ENCODE peak calls at places on chromosomes 5 and 9, in five cellular contexts. One of them, this sample, is unnamed. For H3K4me1, the result is how much of the 10 kb centered on the place peaks cover.

GRCh38 chr9:35859310-35859994 is 10.7 kb downstream of the OR13J1 start:
- DNase-seq in foreskin keratinocyte: no peak
- DNase-seq in neural progenitor cell: no peak
- DNase-seq in left ventricle myocardium inferior: no peak
- DNase-seq in heart left ventricle: peak
- DNase-seq in this sample: no peak

GRCh38 chr5:997001-997474 is 11.6 kb upstream of the NKD2 start:
- DNase-seq in foreskin keratinocyte: no peak
- DNase-seq in neural progenitor cell: no peak
- DNase-seq in left ventricle myocardium inferior: peak
- DNase-seq in heart left ventricle: peak
- DNase-seq in this sample: peak

GRCh38 chr5:175823731-175824525 is 47.5 kb upstream of the CPLX2 start:
- DNase-seq in foreskin keratinocyte: no peak
- DNase-seq in neural progenitor cell: peak
- DNase-seq in left ventricle myocardium inferior: no peak
- DNase-seq in heart left ventricle: no peak
- DNase-seq in this sample: no peak

GRCh38 chr9:116151199-116151598 is 2.4 kb upstream of the PAPPA start:
- DNase-seq in foreskin keratinocyte: no peak
- DNase-seq in neural progenitor cell: no peak
- DNase-seq in left ventricle myocardium inferior: no peak
- DNase-seq in heart left ventricle: no peak
- DNase-seq in this sample: no peak

GRCh38 chr9:137760426-137760825 is 117.2 kb upstream of the CACNA1B start:
- DNase-seq in foreskin keratinocyte: no peak
- DNase-seq in neural progenitor cell: no peak
- DNase-seq in left ventricle myocardium inferior: no peak
- DNase-seq in heart left ventricle: no peak
- DNase-seq in this sample: peak

GRCh38 chr9:17018001-17018491 is 116.8 kb upstream of the CNTLN start:
- DNase-seq in foreskin keratinocyte: no peak
- DNase-seq in neural progenitor cell: no peak
- DNase-seq in left ventricle myocardium inferior: peak
- DNase-seq in heart left ventricle: peak
- DNase-seq in this sample: peak

GRCh38 chr9:97406620-97407177 is 5.2 kb upstream of the TDRD7 start:
- DNase-seq in foreskin keratinocyte: no peak
- DNase-seq in neural progenitor cell: peak
- DNase-seq in left ventricle myocardium inferior: no peak
- DNase-seq in heart left ventricle: no peak
- DNase-seq in this sample: no peak

GRCh38 chr5:171344936-171345608 is 36.0 kb downstream of the TLX3 start:
- DNase-seq in foreskin keratinocyte: no peak
- DNase-seq in neural progenitor cell: no peak
- DNase-seq in left ventricle myocardium inferior: no peak
- DNase-seq in heart left ventricle: no peak
- DNase-seq in this sample: no peak

GRCh38 chr9:137168907-137169763 is 716 bp downstream of the LRRC26 start:
- DNase-seq in foreskin keratinocyte: peak
- DNase-seq in neural progenitor cell: peak
- DNase-seq in left ventricle myocardium inferior: no peak
- DNase-seq in heart left ventricle: no peak
- DNase-seq in this sample: no peak

GRCh38 chr5:124740991-124741583 is 5.4 kb downstream of the ZNF608 start:
- DNase-seq in foreskin keratinocyte: peak
- DNase-seq in neural progenitor cell: no peak
- DNase-seq in left ventricle myocardium inferior: no peak
- DNase-seq in heart left ventricle: no peak
- DNase-seq in this sample: no peak
- H3K4me1 ChIP-seq in foreskin keratinocyte: under half
- H3K4me1 ChIP-seq in neural progenitor cell: half or more
- H3K4me1 ChIP-seq in left ventricle myocardium inferior: half or more
- H3K4me1 ChIP-seq in heart left ventricle: half or more
- H3K4me1 ChIP-seq in this sample: under half

DNA sequence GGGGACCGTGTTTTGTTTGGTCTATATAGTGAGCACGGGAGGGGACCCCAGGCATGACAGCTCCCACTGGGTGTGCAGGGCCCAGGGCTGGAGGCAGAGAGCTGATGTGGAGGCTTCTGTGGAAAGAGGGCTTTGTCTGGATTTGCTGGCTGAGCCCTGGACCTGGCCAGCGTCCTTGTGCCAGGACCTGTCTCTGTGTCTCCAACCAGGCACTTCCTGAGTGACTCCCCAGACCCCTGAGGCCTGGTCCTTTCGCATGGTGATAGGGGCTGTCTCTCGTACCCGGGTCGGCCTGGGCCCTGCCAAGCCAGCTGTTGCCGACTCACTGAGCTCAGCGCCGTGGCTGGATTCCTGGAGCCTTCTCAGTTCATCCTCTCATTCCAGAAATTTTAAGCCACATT is 77.6 kb downstream of the ADAMTS2 start:
- DNase-seq in foreskin keratinocyte: no peak
- DNase-seq in neural progenitor cell: no peak
- DNase-seq in left ventricle myocardium inferior: peak
- DNase-seq in heart left ventricle: no peak
- DNase-seq in this sample: no peak
- H3K4me1 ChIP-seq in foreskin keratinocyte: under half
- H3K4me1 ChIP-seq in neural progenitor cell: under half
- H3K4me1 ChIP-seq in left ventricle myocardium inferior: under half
- H3K4me1 ChIP-seq in heart left ventricle: under half
- H3K4me1 ChIP-seq in this sample: half or more

GRCh38 chr5:89342106-89342876 is 459.3 kb upstream of the MEF2C start:
- DNase-seq in foreskin keratinocyte: peak
- DNase-seq in neural progenitor cell: no peak
- DNase-seq in left ventricle myocardium inferior: no peak
- DNase-seq in heart left ventricle: no peak
- DNase-seq in this sample: no peak

GRCh38 chr5:89343666-89344065 is 460.7 kb upstream of the MEF2C start:
- DNase-seq in foreskin keratinocyte: no peak
- DNase-seq in neural progenitor cell: no peak
- DNase-seq in left ventricle myocardium inferior: no peak
- DNase-seq in heart left ventricle: no peak
- DNase-seq in this sample: no peak

GRCh38 chr5:89351232-89351631 is 468.2 kb upstream of the MEF2C start:
- DNase-seq in foreskin keratinocyte: peak
- DNase-seq in neural progenitor cell: no peak
- DNase-seq in left ventricle myocardium inferior: no peak
- DNase-seq in heart left ventricle: no peak
- DNase-seq in this sample: no peak

GRCh38 chr5:89350684-89351083 is 467.7 kb upstream of the MEF2C start:
- DNase-seq in foreskin keratinocyte: no peak
- DNase-seq in neural progenitor cell: no peak
- DNase-seq in left ventricle myocardium inferior: no peak
- DNase-seq in heart left ventricle: no peak
- DNase-seq in this sample: no peak

GRCh38 chr5:89346573-89346972 is 463.6 kb upstream of the MEF2C start:
- DNase-seq in foreskin keratinocyte: no peak
- DNase-seq in neural progenitor cell: no peak
- DNase-seq in left ventricle myocardium inferior: no peak
- DNase-seq in heart left ventricle: no peak
- DNase-seq in this sample: no peak
- H3K4me1 ChIP-seq in foreskin keratinocyte: under half
- H3K4me1 ChIP-seq in neural progenitor cell: under half
- H3K4me1 ChIP-seq in left ventricle myocardium inferior: under half
- H3K4me1 ChIP-seq in heart left ventricle: under half
- H3K4me1 ChIP-seq in this sample: under half

GRCh38 chr5:59319286-59319685 is 574.2 kb downstream of the PDE4D start:
- DNase-seq in foreskin keratinocyte: no peak
- DNase-seq in neural progenitor cell: no peak
- DNase-seq in left ventricle myocardium inferior: no peak
- DNase-seq in heart left ventricle: no peak
- DNase-seq in this sample: no peak
- H3K4me1 ChIP-seq in foreskin keratinocyte: under half
- H3K4me1 ChIP-seq in neural progenitor cell: under half
- H3K4me1 ChIP-seq in left ventricle myocardium inferior: half or more
- H3K4me1 ChIP-seq in heart left ventricle: under half
- H3K4me1 ChIP-seq in this sample: under half

GRCh38 chr9:89496645-89497044 is 1.3 kb downstream of the SEMA4D start:
- DNase-seq in foreskin keratinocyte: no peak
- DNase-seq in neural progenitor cell: no peak
- DNase-seq in left ventricle myocardium inferior: no peak
- DNase-seq in heart left ventricle: no peak
- DNase-seq in this sample: no peak
- H3K4me1 ChIP-seq in foreskin keratinocyte: under half
- H3K4me1 ChIP-seq in neural progenitor cell: under half
- H3K4me1 ChIP-seq in left ventricle myocardium inferior: under half
- H3K4me1 ChIP-seq in heart left ventricle: under half
- H3K4me1 ChIP-seq in this sample: under half